ENCODE peak calls at places on chromosomes 2 and 18, in ten cellular contexts. A is HFFc6; J is GM19239; D is activated CD8-positive, alpha-beta T cell treated with anti-CD3 and anti-CD28 coated beads for 36 hours; O is fibroblast of the conjunctiva; W is HepG2; H is NCI-H1092; G is NCI-H460; X is NCI-H446; Q is Kasumi-1. R is an unnamed sample.

GRCh38 chr2:23460228-23460627 is 75.2 kb downstream of the KLHL29 start:
- DNase-seq in A (peak), J (no peak), D (no peak), O (no peak), W (no peak), H (no peak), G (peak), X (no peak), Q (peak), R (no peak)

GRCh38 chr18:10207682-10208081 is 246.8 kb upstream of the APCDD1 start:
- DNase-seq in A (no peak), J (no peak), D (no peak), O (no peak), W (no peak), H (no peak), G (no peak), X (no peak), Q (no peak), R (no peak)

GRCh38 chr2:236988216-236988615 is 97.5 kb upstream of the COPS8 start:
- DNase-seq in A (no peak), J (no peak), D (no peak), O (no peak), W (no peak), H (no peak), G (no peak), X (no peak), Q (no peak), R (no peak)

GRCh38 chr2:219029829-219030165 is 11.5 kb downstream of the CFAP65 start:
- DNase-seq in A (peak), J (peak), D (peak), O (peak), W (peak), H (peak), G (peak), X (peak), Q (peak), R (no peak)

GRCh38 chr18:74447404-74448152 is 9.5 kb downstream of the DIPK1C start:
- DNase-seq in A (no peak), J (no peak), D (no peak), O (no peak), W (no peak), H (no peak), G (no peak), X (no peak), Q (no peak), R (no peak)

GRCh38 chr2:136894007-136894634 is 128.8 kb downstream of the THSD7B start:
- DNase-seq in A (no peak), J (no peak), D (no peak), O (no peak), W (no peak), H (no peak), G (no peak), X (no peak), Q (no peak), R (no peak)

GRCh38 chr18:9147440-9148238 is 11.1 kb downstream of the ANKRD12 start:
- DNase-seq in A (peak), J (no peak), D (peak), O (peak), W (peak), H (peak), G (peak), X (peak), Q (peak), R (peak)

GRCh38 chr2:197477764-197478163 is 21.9 kb downstream of the HSPD1 start:
- DNase-seq in A (no peak), J (no peak), D (no peak), O (no peak), W (no peak), H (no peak), G (no peak), X (no peak), Q (no peak), R (no peak)

GRCh38 chr2:137420744-137421143 is 543.5 kb upstream of the HNMT start:
- DNase-seq in A (no peak), J (no peak), D (no peak), O (no peak), W (peak), H (no peak), G (no peak), X (no peak), Q (no peak), R (no peak)

GRCh38 chr2:121329786-121330185 is 44.8 kb upstream of the TFCP2L1 start:
- DNase-seq in A (no peak), J (no peak), D (no peak), O (no peak), W (no peak), H (no peak), G (no peak), X (no peak), Q (no peak), R (no peak)

GRCh38 chr18:76988827-76989646 is 143.5 kb downstream of the MBP start:
- DNase-seq in A (no peak), J (no peak), D (no peak), O (no peak), W (no peak), H (no peak), G (no peak), X (no peak), Q (no peak), R (no peak)

GRCh38 chr2:161355106-161355505 is 46.9 kb downstream of the PSMD14 start:
- DNase-seq in A (no peak), J (no peak), D (no peak), O (no peak), W (no peak), H (no peak), G (no peak), X (no peak), Q (no peak), R (no peak)

GRCh38 chr18:3727260-3727659 is 277.3 kb downstream of the TGIF1 start:
- DNase-seq in A (no peak), J (no peak), D (no peak), O (no peak), W (no peak), H (no peak), G (no peak), X (no peak), Q (no peak), R (no peak)

GRCh38 chr18:73366713-73367112 is 498.9 kb upstream of the NETO1 start:
- DNase-seq in A (no peak), J (no peak), D (no peak), O (no peak), W (no peak), H (no peak), G (no peak), X (no peak), Q (no peak), R (no peak)

GRCh38 chr2:10303174-10303633 is 500 bp downstream of the HPCAL1 start:
- DNase-seq in A (no peak), J (no peak), D (peak), O (no peak), W (no peak), H (no peak), G (no peak), X (no peak), Q (peak), R (no peak)

GRCh38 chr2:35204881-35205280 is 1150.7 kb upstream of the CRIM1 start:
- DNase-seq in A (no peak), J (no peak), D (no peak), O (no peak), W (no peak), H (no peak), G (no peak), X (no peak), Q (no peak), R (no peak)

GRCh38 chr18:31837879-31838278 is 77.2 kb upstream of the SLC25A52 start:
- DNase-seq in A (no peak), J (no peak), D (no peak), O (no peak), W (no peak), H (no peak), G (no peak), X (no peak), Q (no peak), R (no peak)

GRCh38 chr18:49920731-49921130 is 107.4 kb upstream of the ACAA2 start:
- DNase-seq in A (no peak), J (no peak), D (no peak), O (no peak), W (no peak), H (no peak), G (no peak), X (no peak), Q (no peak), R (no peak)

GRCh38 chr2:26384597-26384996 is 17.1 kb upstream of the DRC1 start:
- DNase-seq in A (no peak), J (no peak), D (no peak), O (no peak), W (no peak), H (no peak), G (no peak), X (no peak), Q (no peak), R (no peak)

GRCh38 chr2:43303889-43304288 is 77.5 kb upstream of the ZFP36L2 start:
- DNase-seq in A (no peak), J (no peak), D (no peak), O (no peak), W (no peak), H (peak), G (no peak), X (no peak), Q (no peak), R (no peak)

GRCh38 chr2:24538720-24539119 is 47.7 kb downstream of the NCOA1 start:
- DNase-seq in A (no peak), J (no peak), D (no peak), O (no peak), W (no peak), H (no peak), G (no peak), X (no peak), Q (peak), R (no peak)